ENCODE peak calls at places on chromosomes 3 and 15, in five cellular contexts. P, W, J, B and Y are unnamed samples.

GRCh38 chr15:101277943-101278564 is 769 bp upstream of the SELENOS start:
- DNase-seq in J (peak), P (no peak), W (no peak), B (no peak), Y (no peak)

GRCh38 chr3:193791041-193792032 is 198.3 kb downstream of the OPA1 start:
- DNase-seq in W (no peak), J (no peak), B (no peak), P (no peak), Y (no peak)

GRCh38 chr3:52890735-52891134 is 6.6 kb downstream of the STIMATE start:
- DNase-seq in J (no peak), W (no peak), B (no peak), P (no peak), Y (no peak)

GRCh38 chr3:14177580-14178246 is 688 bp downstream of the XPC start:
- DNase-seq in B (no peak), P (no peak), W (no peak), J (no peak), Y (no peak)

GRCh38 chr3:99119312-99119810 is 217.9 kb upstream of the DCBLD2 start:
- DNase-seq in W (peak), J (no peak), B (no peak), P (no peak), Y (no peak)

GRCh38 chr3:146222204-146223046 is 28.5 kb downstream of the PLSCR4 start:
- DNase-seq in B (no peak), J (no peak), P (peak), W (no peak), Y (no peak)

GRCh38 chr15:96701443-96701842 is 370.9 kb downstream of the NR2F2 start:
- DNase-seq in P (no peak), W (no peak), B (no peak), J (no peak), Y (no peak)

GRCh38 chr3:99757948-99758347 is 59.7 kb upstream of the CMSS1 start:
- DNase-seq in J (no peak), P (no peak), B (no peak), W (no peak), Y (no peak)

GRCh38 chr15:62068071-62068786 is 1.5 kb downstream of the C2CD4A start:
- DNase-seq in B (peak), J (no peak), W (peak), P (peak), Y (no peak)

GRCh38 chr15:35168464-35168863 is 83.4 kb upstream of the NANOGP8 start:
- DNase-seq in B (no peak), J (peak), W (peak), P (no peak), Y (peak)

GRCh38 chr3:194685723-194686413 is at the start of gene FAM43A:
- DNase-seq in J (peak), B (peak), W (peak), P (peak), Y (peak)

GRCh38 chr15:69958494-69959134 is 139.1 kb downstream of the TLE3 start:
- DNase-seq in B (no peak), J (no peak), W (no peak), P (no peak), Y (no peak)

GRCh38 chr3:12393894-12394293 is 90.4 kb upstream of the TSEN2 start:
- DNase-seq in J (peak), P (no peak), B (no peak), W (peak), Y (peak)

GRCh38 chr3:69787436-69788168 is 48.3 kb downstream of the MITF start:
- DNase-seq in B (no peak), W (peak), P (no peak), J (peak), Y (peak)

GRCh38 chr3:197132916-197133530 is 103.4 kb upstream of the MELTF start:
- DNase-seq in W (peak), J (peak), P (no peak), B (no peak), Y (no peak)

GRCh38 chr15:68798695-68799094 is 22.0 kb downstream of the ANP32A start:
- DNase-seq in P (no peak), B (no peak), J (no peak), W (no peak), Y (no peak)

GRCh38 chr3:132662212-132662611 is 2.1 kb downstream of the UBA5 start:
- DNase-seq in J (no peak), W (no peak), P (no peak), B (no peak), Y (no peak)
- H3K4me3 ChIP-seq in J (no peak), W (peak), P (no peak), B (no peak), Y (peak)

GRCh38 chr15:52791776-52792175 is 1.6 kb upstream of the ONECUT1 start:
- DNase-seq in W (no peak), P (no peak), J (no peak), B (no peak), Y (no peak)

GRCh38 chr15:52789601-52790165 is 453 bp downstream of the ONECUT1 start:
- DNase-seq in J (no peak), P (no peak), W (no peak), B (peak), Y (no peak)

GRCh38 chr15:52789008-52789600 is 1.0 kb downstream of the ONECUT1 start:
- DNase-seq in W (no peak), P (no peak), J (no peak), B (no peak), Y (no peak)

GRCh38 chr15:52790166-52790708 is at the start of gene ONECUT1:
- DNase-seq in P (peak), B (peak), J (no peak), W (peak), Y (no peak)

DNA sequence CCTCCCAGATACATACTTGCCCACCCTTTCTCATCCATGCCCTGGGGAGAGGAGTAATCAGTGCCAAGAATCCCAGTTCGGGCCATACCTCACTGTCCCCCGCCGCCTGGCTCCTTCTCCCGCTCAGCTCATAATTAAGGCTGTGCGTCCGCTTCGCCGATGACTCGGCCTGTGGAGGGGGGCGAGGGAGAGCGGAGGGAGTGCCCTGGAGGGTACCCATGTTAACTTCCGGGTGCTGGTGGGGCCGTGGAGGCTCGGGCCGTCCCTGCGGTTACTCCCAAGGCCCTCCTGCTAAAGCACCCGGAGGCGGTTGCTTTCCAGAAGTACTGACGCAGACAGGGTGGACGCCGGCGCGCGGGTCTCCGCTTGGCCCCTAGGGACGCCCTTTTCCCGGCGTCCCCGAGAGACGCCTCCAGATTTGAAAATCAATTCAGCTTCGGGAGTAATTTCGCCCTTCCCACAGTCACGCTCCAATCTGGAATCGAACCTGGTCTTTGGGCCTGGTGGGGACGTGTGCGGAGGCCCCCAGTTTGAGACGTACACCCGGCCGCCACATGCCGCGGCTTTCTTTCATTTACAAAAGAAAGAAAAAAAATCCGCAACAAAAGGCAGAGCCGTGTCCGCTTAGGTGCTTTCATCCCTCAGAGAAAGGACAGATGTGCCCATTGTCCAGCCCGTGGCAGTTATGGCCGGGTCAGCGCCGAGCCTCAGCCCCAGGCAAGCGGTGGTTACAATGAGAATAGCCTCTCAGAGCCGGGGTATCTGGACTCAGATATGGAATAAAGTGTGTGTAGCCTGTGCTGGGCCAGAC is 1.0 kb upstream of the ONECUT1 start:
- DNase-seq in P (no peak), J (no peak), B (peak), W (no peak), Y (no peak)
- H3K4me3 ChIP-seq in P (peak), J (peak), B (peak), W (peak), Y (peak)

GRCh38 chr3:122931636-122932035 is 95.9 kb downstream of the SEMA5B start:
- DNase-seq in J (no peak), W (no peak), B (no peak), P (no peak), Y (no peak)
- H3K4me3 ChIP-seq in J (no peak), W (no peak), B (no peak), P (no peak), Y (no peak)

GRCh38 chr3:159266779-159267178 is 464.9 kb downstream of the MFSD1 start:
- DNase-seq in W (peak), P (no peak), J (no peak), B (peak), Y (no peak)
- H3K4me3 ChIP-seq in W (no peak), P (no peak), J (no peak), B (no peak), Y (no peak)

DNA sequence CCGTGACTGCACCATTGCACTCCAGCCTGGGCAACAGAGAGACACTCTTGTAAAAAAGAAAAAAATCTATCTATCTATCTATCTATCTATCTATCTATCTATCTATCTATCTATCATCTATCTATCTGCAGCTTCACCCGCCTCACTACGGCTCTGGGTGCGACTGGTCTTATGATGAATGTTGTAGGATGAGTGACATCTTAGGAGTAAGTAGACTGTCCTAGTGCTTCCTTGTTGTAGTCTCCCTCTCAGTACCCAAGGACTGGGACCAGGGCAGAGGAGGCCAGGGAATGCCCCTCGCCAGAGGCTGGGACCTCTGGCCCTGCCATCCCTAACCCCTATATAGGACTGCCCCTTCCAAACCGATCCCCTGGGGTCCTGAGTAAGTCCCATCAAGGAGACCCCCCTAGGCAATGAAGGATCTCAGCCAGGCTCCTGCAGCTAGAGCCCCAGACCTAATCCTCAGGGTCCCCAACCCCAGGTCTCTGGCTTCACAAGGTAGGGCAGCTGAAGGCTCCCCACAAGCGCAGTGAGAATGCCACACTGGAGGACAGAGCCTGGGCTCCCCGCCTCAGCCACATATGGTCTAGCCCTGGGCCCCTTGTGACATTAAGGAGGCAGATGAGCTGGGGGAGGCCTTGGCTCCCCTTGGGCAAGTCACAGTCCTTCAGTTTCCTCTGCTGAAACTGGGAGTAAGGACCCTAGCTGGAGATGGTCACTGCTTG is 880 bp upstream of the SEC13 start:
- DNase-seq in B (no peak), W (no peak), J (no peak), P (no peak), Y (no peak)
- H3K4me3 ChIP-seq in B (no peak), W (no peak), J (no peak), P (peak), Y (no peak)

GRCh38 chr3:177724020-177724638 is 526.8 kb upstream of the TBL1XR1 start:
- DNase-seq in B (no peak), W (no peak), J (peak), P (peak), Y (no peak)
- H3K4me3 ChIP-seq in B (no peak), W (no peak), J (no peak), P (no peak), Y (no peak)

GRCh38 chr15:65790692-65791334 is 1.3 kb downstream of the DENND4A start:
- DNase-seq in W (no peak), P (no peak), J (no peak), B (peak), Y (no peak)

GRCh38 chr15:65791335-65792129 is 561 bp downstream of the DENND4A start:
- DNase-seq in W (no peak), P (peak), B (no peak), J (no peak), Y (no peak)

GRCh38 chr15:65787260-65787659 is 4.8 kb downstream of the DENND4A start:
- DNase-seq in P (no peak), W (no peak), B (no peak), J (no peak), Y (no peak)

GRCh38 chr15:65789105-65789504 is 3.0 kb downstream of the DENND4A start:
- DNase-seq in W (no peak), B (no peak), J (no peak), P (no peak), Y (no peak)

GRCh38 chr15:65789759-65790158 is 2.3 kb downstream of the DENND4A start:
- DNase-seq in J (no peak), P (no peak), B (no peak), W (no peak), Y (no peak)
- H3K4me3 ChIP-seq in J (no peak), P (no peak), B (no peak), W (no peak), Y (no peak)

GRCh38 chr3:158731525-158731924 is 732 bp downstream of the RARRES1 start:
- DNase-seq in W (no peak), P (no peak), J (no peak), B (no peak), Y (no peak)
- H3K4me3 ChIP-seq in W (peak), P (peak), J (peak), B (peak), Y (peak)

DNA sequence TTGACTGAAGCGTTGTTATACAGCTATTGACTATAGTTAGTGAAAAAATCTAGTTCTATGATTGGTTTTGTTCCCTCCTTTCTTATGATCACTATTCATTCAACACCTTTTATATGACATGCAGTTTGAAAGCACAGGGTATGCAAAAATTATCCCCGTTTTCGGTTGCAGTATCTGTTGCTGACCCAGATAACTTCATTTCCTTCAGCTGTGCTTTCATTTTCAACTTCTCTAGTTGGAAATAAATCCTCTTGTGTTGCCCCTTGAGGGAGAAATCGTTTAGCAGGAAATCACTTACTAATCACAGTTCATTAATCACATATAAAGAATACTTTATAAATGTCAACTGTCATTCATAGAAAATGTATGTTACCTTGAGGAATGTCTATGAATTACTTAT is 55.1 kb downstream of the MBNL1 start:
- DNase-seq in P (no peak), J (no peak), B (no peak), W (no peak), Y (no peak)
- H3K4me3 ChIP-seq in P (no peak), J (no peak), B (no peak), W (no peak), Y (no peak)